ENCODE peak calls at places on chromosomes 4 and X, in ten cellular contexts. Y is cardiac muscle cell, G is hepatocyte, B is uterus, J is tibial nerve, T is PC-3, P is esophagus muscularis mucosa, I is left lung, N is psoas muscle, A is thoracic aorta. H is an unnamed sample. For H3K9me3, the result is how much of the 10 kb centered on the place peaks cover.

GRCh38 chrX:144293229-144293628 is 409.4 kb downstream of the UBE2NL start:
- DNase-seq in J (no peak), Y (no peak), P (no peak), I (no peak), A (no peak), G (no peak), T (peak), B (no peak), N (no peak), H (no peak)

GRCh38 chr4:114659386-114660008 is 60.9 kb downstream of the UGT8 start:
- DNase-seq in J (peak), G (peak), I (peak), N (no peak), P (no peak), B (no peak), Y (peak), T (peak), A (no peak), H (no peak)

GRCh38 chr4:105951198-105951597 is 55.9 kb downstream of the NPNT start:
- DNase-seq in J (no peak), N (no peak), A (no peak), Y (no peak), B (no peak), G (peak), T (no peak), I (no peak), P (no peak), H (no peak)

GRCh38 chr4:73705056-73705432 is 35.3 kb upstream of the CXCL8 start:
- DNase-seq in N (no peak), J (no peak), G (no peak), P (no peak), A (no peak), T (peak), Y (no peak), B (no peak), I (no peak), H (no peak)

GRCh38 chrX:7147431-7147977 is at the start of gene STS:
- DNase-seq in P (no peak), N (peak), A (no peak), B (peak), I (peak), T (no peak), J (peak), G (peak), Y (peak), H (peak)

GRCh38 chrX:150731795-150732194 is 38.6 kb downstream of the MTMR1 start:
- DNase-seq in Y (no peak), J (no peak), N (no peak), T (peak), B (peak), G (no peak), A (no peak), P (no peak), I (no peak), H (no peak)

GRCh38 chr4:174707277-174707676 is 121.8 kb downstream of the GLRA3 start:
- DNase-seq in Y (no peak), P (no peak), A (no peak), J (no peak), G (no peak), B (no peak), I (no peak), T (peak), N (no peak), H (no peak)

GRCh38 chr4:39526283-39526682 is 956 bp downstream of the UGDH start:
- DNase-seq in B (no peak), A (no peak), I (no peak), G (no peak), N (no peak), T (peak), Y (peak), P (no peak), J (no peak), H (no peak)

GRCh38 chr4:139403457-139403856 is 50.5 kb upstream of the RAB33B start:
- DNase-seq in J (no peak), B (no peak), Y (no peak), G (no peak), N (no peak), P (no peak), T (peak), I (no peak), A (no peak), H (no peak)

GRCh38 chr4:74267998-74268606 is 40.2 kb upstream of the EPGN start:
- DNase-seq in N (no peak), T (peak), B (no peak), P (no peak), J (no peak), Y (no peak), A (no peak), G (peak), I (no peak), H (no peak)

GRCh38 chr4:7862561-7863200 is 77.0 kb downstream of the AFAP1 start:
- DNase-seq in A (no peak), N (no peak), J (no peak), Y (no peak), G (no peak), I (no peak), B (no peak), T (no peak), P (no peak), H (no peak)

GRCh38 chr4:140042634-140043033 is 111.3 kb downstream of the MAML3 start:
- DNase-seq in N (no peak), B (no peak), T (no peak), Y (no peak), G (no peak), J (no peak), I (no peak), A (no peak), P (no peak), H (no peak)

GRCh38 chrX:29867971-29868370 is 347.4 kb upstream of the MAGEB2 start:
- DNase-seq in P (no peak), A (no peak), I (no peak), Y (no peak), G (no peak), N (no peak), T (no peak), B (no peak), J (no peak), H (no peak)

GRCh38 chrX:2500681-2501151 is at the start of the genes DHRSX and ZBED1:
- DNase-seq in I (peak), T (peak), J (no peak), A (no peak), N (peak), Y (peak), P (no peak), G (peak), B (no peak), H (peak)

GRCh38 chr4:183721207-183722081 is 62.4 kb downstream of the TRAPPC11 start:
- DNase-seq in A (no peak), Y (peak), T (no peak), I (peak), B (peak), G (peak), J (no peak), P (peak), N (peak), H (peak)

GRCh38 chr4:82469776-82470345 is 39.5 kb downstream of the ENOPH1 start:
- DNase-seq in T (no peak), I (no peak), J (no peak), B (no peak), A (no peak), N (no peak), Y (no peak), P (peak), G (peak), H (no peak)

GRCh38 chr4:139718833-139719232 is 53.2 kb downstream of the MGST2 start:
- DNase-seq in B (no peak), N (no peak), J (no peak), A (no peak), I (no peak), P (no peak), Y (no peak), G (no peak), T (no peak), H (no peak)

GRCh38 chr4:147749811-147750321 is 18.0 kb downstream of the ARHGAP10 start:
- DNase-seq in I (no peak), G (no peak), B (no peak), A (no peak), J (no peak), P (no peak), N (no peak), Y (no peak), T (no peak), H (no peak)

GRCh38 chr4:43047044-43047443 is 154.5 kb downstream of the GRXCR1 start:
- DNase-seq in I (no peak), T (no peak), G (no peak), B (no peak), A (no peak), Y (no peak), P (no peak), N (no peak), J (no peak), H (no peak)
- TF ChIP-seq CTCF in I (no peak), T (no peak), G (no peak), B (no peak), A (no peak), Y (no peak), P (no peak), N (no peak), J (no peak), H (no peak)

GRCh38 chr4:384311-385010 is 46.8 kb downstream of the ZNF141 start:
- DNase-seq in P (no peak), Y (no peak), I (no peak), B (no peak), A (no peak), N (no peak), T (no peak), G (no peak), J (no peak), H (no peak)
- H3K9me3 ChIP-seq in P (half or more), Y (under half), I (under half), B (half or more), A (half or more), N (half or more), T (under half), G (under half), J (half or more), H (half or more)

DNA sequence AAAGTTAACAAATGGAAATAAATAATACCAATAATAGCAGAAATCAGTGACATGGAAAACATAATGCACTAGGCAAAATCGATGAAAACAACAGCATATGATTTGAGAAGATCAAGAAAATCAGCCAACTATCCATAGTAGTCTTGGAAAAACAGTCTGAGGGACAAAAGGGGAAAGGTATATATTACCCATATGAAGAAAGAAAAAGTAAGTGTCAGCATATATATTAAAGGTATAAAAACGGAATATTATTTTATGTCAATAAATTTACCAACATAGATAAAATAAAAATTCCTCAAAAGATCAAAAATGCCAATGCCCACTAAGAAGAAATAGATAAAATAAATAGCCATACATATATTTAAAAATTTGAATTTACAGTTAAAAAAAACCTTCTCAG is 33.0 kb downstream of the ACTRT1 start:
- DNase-seq in Y (no peak), A (no peak), P (no peak), G (no peak), I (no peak), J (no peak), N (no peak), T (no peak), B (no peak), H (no peak)
- TF ChIP-seq CTCF in Y (no peak), A (no peak), P (no peak), G (no peak), I (no peak), J (no peak), N (no peak), T (no peak), B (no peak), H (no peak)

GRCh38 chrX:15914486-15914885 is 59.9 kb upstream of the AP1S2 start:
- DNase-seq in A (no peak), N (no peak), T (no peak), J (no peak), Y (no peak), I (no peak), G (no peak), B (no peak), P (no peak), H (no peak)
- H3K9me3 ChIP-seq in A (under half), N (under half), T (under half), J (under half), Y (under half), I (under half), G (under half), B (under half), P (under half), H (under half)

GRCh38 chrX:44947995-44948394 is 75.0 kb downstream of the KDM6A start:
- DNase-seq in A (no peak), N (no peak), B (no peak), I (no peak), J (no peak), G (no peak), T (no peak), Y (no peak), P (no peak), H (no peak)

GRCh38 chrX:44944894-44945293 is 71.9 kb downstream of the KDM6A start:
- DNase-seq in G (no peak), N (no peak), P (no peak), I (no peak), Y (no peak), T (no peak), B (no peak), J (no peak), A (no peak), H (no peak)

GRCh38 chrX:44943007-44943406 is 70.0 kb downstream of the KDM6A start:
- DNase-seq in G (no peak), P (no peak), Y (no peak), T (peak), I (no peak), N (no peak), J (no peak), A (no peak), B (no peak), H (no peak)

GRCh38 chrX:44946771-44947170 is 73.8 kb downstream of the KDM6A start:
- DNase-seq in P (no peak), I (no peak), B (no peak), N (no peak), A (no peak), J (no peak), G (no peak), T (peak), Y (no peak), H (no peak)

DNA sequence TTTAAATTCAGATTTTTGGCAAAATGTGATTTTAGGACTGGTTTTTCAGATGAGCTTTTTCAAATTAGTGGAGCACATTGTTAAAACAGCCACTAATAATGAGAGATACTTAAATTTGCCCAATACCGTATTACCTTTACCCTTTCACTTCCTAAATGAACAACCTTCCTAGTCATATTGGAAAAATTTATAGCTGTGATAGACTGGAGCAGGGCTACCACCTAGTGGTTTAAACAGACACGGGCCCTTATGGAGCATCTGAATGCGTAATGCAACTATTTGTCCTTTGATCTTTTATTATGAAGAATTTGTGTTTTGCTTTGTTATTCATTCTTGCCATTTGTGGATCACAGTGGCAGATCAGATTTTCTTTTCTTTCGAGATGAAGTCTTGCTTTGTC is 72.7 kb downstream of the KDM6A start:
- DNase-seq in G (no peak), B (no peak), N (no peak), I (no peak), A (no peak), T (peak), J (no peak), Y (no peak), P (no peak), H (no peak)
- TF ChIP-seq CTCF in G (no peak), B (no peak), N (peak), I (peak), A (no peak), T (peak), J (no peak), Y (no peak), P (no peak), H (no peak)

GRCh38 chrX:53550756-53551463 is 116.7 kb upstream of the HSD17B10 start:
- DNase-seq in G (no peak), I (no peak), P (no peak), J (no peak), T (no peak), Y (no peak), A (no peak), N (no peak), B (no peak), H (no peak)
- H3K9me3 ChIP-seq in G (under half), I (under half), P (under half), J (under half), T (under half), Y (under half), A (under half), N (under half), B (under half), H (under half)

GRCh38 chrX:130082244-130083106 is 27.8 kb downstream of the ELF4 start:
- DNase-seq in T (no peak), Y (no peak), B (peak), I (peak), J (no peak), A (no peak), N (peak), P (no peak), G (no peak), H (peak)
- TF ChIP-seq CTCF in T (no peak), Y (no peak), B (peak), I (peak), J (peak), A (no peak), N (peak), P (no peak), G (no peak), H (peak)

H was measured in CD4-positive, alpha-beta T cell.